ENCODE peak calls at places on chromosomes 16 and 17, in five cellular contexts. J is IMR-90, K is AG04449, M is ascending aorta, H is body of pancreas. P is an unnamed sample.

GRCh38 chr17:20996724-20997615 is 45.8 kb downstream of the USP22 start:
- DNase-seq in M (no peak), H (no peak), J (no peak), K (no peak), P (no peak)

GRCh38 chr17:7340179-7340578 is 3.9 kb downstream of the ACAP1 start:
- DNase-seq in M (no peak), K (no peak), H (no peak), J (peak), P (no peak)

GRCh38 chr17:52754838-52755237 is 596.3 kb upstream of the CA10 start:
- DNase-seq in J (no peak), K (no peak), M (no peak), H (no peak), P (no peak)

GRCh38 chr16:27322858-27323780 is 9.3 kb downstream of the IL4R start:
- DNase-seq in H (peak), M (no peak), K (no peak), J (no peak), P (no peak)

GRCh38 chr17:58570758-58571157 is 56.3 kb upstream of the MTMR4 start:
- DNase-seq in J (no peak), H (no peak), M (no peak), K (no peak), P (no peak)

GRCh38 chr16:88789593-88789992 is 4.6 kb upstream of the PIEZO1 start:
- DNase-seq in H (no peak), M (no peak), J (no peak), K (no peak), P (no peak)

GRCh38 chr16:85157813-85158701 is 45.8 kb upstream of the CIBAR2 start:
- DNase-seq in H (no peak), J (no peak), K (no peak), M (no peak), P (peak)

GRCh38 chr17:81333626-81334368 is 38.7 kb upstream of the SLC38A10 start:
- DNase-seq in K (no peak), H (no peak), M (no peak), J (no peak), P (no peak)

GRCh38 chr17:37761065-37761464 is 16.2 kb upstream of the HNF1B start:
- DNase-seq in H (no peak), J (no peak), M (no peak), K (no peak), P (no peak)

GRCh38 chr16:1772362-1772907 is at the start of gene EME2:
- DNase-seq in H (no peak), M (no peak), K (no peak), J (peak), P (peak)

GRCh38 chr17:78739331-78739853 is 42.7 kb downstream of the CYTH1 start:
- DNase-seq in M (no peak), J (no peak), H (no peak), K (no peak), P (no peak)

GRCh38 chr17:601462-602303 is 113.0 kb downstream of the VPS53 start:
- DNase-seq in K (no peak), M (no peak), H (peak), J (peak), P (no peak)

GRCh38 chr17:58364270-58364942 is 12.4 kb upstream of the SUPT4H1 start:
- DNase-seq in J (no peak), M (no peak), H (no peak), K (no peak), P (no peak)

GRCh38 chr17:61002316-61002736 is 324.7 kb downstream of the BCAS3 start:
- DNase-seq in J (peak), H (peak), K (no peak), M (no peak), P (peak)

GRCh38 chr16:59543641-59544040 is 809.5 kb upstream of the GOT2 start:
- DNase-seq in H (no peak), M (no peak), J (peak), K (no peak), P (peak)

GRCh38 chr17:77826132-77826873 is 132.2 kb upstream of the TNRC6C start:
- DNase-seq in K (no peak), H (no peak), J (no peak), M (no peak), P (no peak)

GRCh38 chr16:80938035-80938927 is 68.4 kb downstream of the CMC2 start:
- DNase-seq in K (peak), H (peak), J (peak), M (no peak), P (peak)

GRCh38 chr17:77164483-77165030 is 23.8 kb downstream of the SEC14L1 start:
- DNase-seq in H (no peak), K (no peak), M (no peak), J (peak), P (no peak)

GRCh38 chr17:50603340-50603739 is 31.3 kb upstream of the ABCC3 start:
- DNase-seq in H (no peak), J (no peak), M (no peak), K (no peak), P (no peak)

GRCh38 chr17:76333673-76334505 is 19.8 kb downstream of the PRPSAP1 start:
- DNase-seq in H (no peak), J (no peak), K (no peak), M (no peak), P (no peak)

GRCh38 chr17:29933379-29933778 is 3.4 kb upstream of the SSH2 start:
- DNase-seq in M (no peak), H (no peak), J (peak), K (no peak), P (peak)

GRCh38 chr17:63595132-63595531 is 5.6 kb upstream of the TACO1 start:
- DNase-seq in J (no peak), M (no peak), K (no peak), H (no peak), P (no peak)

GRCh38 chr16:26645629-26646028 is 421.1 kb upstream of the C16orf82 start:
- DNase-seq in J (no peak), K (no peak), M (no peak), H (peak), P (no peak)

GRCh38 chr16:23668873-23669272 is 9.8 kb upstream of the PLK1 start:
- DNase-seq in K (no peak), M (no peak), J (no peak), H (no peak), P (no peak)

DNA sequence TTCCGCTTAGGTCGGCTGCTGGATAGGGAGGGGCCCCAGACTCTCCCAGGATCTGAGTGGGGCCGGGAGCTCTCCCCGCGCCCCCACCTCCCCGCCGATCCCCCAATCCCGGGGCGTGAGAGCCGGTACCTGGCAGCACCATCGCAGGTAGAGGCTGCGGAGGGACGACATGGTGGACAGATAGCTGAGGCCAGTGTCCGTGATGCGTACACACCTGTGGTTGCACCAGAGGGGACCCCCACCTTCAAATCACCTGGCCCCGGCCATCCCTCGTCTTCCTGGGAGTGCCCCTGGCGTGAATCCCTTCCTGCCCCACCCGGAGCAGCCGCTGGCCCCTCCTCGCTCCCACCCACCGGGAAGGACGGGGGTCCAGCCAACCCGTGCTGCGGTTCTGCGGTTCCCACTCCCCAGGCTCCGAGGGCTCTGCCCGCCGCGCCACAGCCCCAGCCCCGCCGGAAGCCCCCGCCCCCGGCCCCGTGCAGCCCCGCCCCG is 4.7 kb upstream of the WDR24 start:
- DNase-seq in H (no peak), J (no peak), M (no peak), K (no peak), P (no peak)
- H3K4me3 ChIP-seq in H (no peak), J (no peak), M (peak), K (no peak), P (no peak)

GRCh38 chr17:14300628-14301278 is at the start of gene HS3ST3B1:
- DNase-seq in M (peak), H (peak), K (peak), J (peak), P (peak)
- TF ChIP-seq CTCF in M (no peak), H (no peak), K (peak), J (no peak), P (no peak)

GRCh38 chr16:55497558-55497957 is 11.3 kb upstream of the LPCAT2 start:
- DNase-seq in M (no peak), K (no peak), J (no peak), H (no peak), P (no peak)
- H3K4me3 ChIP-seq in M (no peak), K (no peak), J (no peak), H (no peak), P (no peak)

GRCh38 chr17:48997103-48997826 is at the start of gene IGF2BP1:
- DNase-seq in J (peak), M (no peak), K (no peak), H (no peak), P (peak)

GRCh38 chr17:48997827-48998556 is 807 bp downstream of the IGF2BP1 start:
- DNase-seq in K (no peak), H (no peak), M (no peak), J (no peak), P (peak)

GRCh38 chr17:48996696-48997102 is 486 bp upstream of the IGF2BP1 start:
- DNase-seq in H (no peak), M (no peak), J (no peak), K (no peak), P (no peak)

GRCh38 chr17:49000943-49001342 is 3.8 kb downstream of the IGF2BP1 start:
- DNase-seq in M (no peak), H (no peak), K (peak), J (peak), P (no peak)

GRCh38 chr17:48998557-48999440 is 1.6 kb downstream of the IGF2BP1 start:
- DNase-seq in J (peak), H (no peak), K (no peak), M (no peak), P (no peak)
- TF ChIP-seq CTCF in J (peak), H (no peak), K (peak), M (no peak), P (no peak)

DNA sequence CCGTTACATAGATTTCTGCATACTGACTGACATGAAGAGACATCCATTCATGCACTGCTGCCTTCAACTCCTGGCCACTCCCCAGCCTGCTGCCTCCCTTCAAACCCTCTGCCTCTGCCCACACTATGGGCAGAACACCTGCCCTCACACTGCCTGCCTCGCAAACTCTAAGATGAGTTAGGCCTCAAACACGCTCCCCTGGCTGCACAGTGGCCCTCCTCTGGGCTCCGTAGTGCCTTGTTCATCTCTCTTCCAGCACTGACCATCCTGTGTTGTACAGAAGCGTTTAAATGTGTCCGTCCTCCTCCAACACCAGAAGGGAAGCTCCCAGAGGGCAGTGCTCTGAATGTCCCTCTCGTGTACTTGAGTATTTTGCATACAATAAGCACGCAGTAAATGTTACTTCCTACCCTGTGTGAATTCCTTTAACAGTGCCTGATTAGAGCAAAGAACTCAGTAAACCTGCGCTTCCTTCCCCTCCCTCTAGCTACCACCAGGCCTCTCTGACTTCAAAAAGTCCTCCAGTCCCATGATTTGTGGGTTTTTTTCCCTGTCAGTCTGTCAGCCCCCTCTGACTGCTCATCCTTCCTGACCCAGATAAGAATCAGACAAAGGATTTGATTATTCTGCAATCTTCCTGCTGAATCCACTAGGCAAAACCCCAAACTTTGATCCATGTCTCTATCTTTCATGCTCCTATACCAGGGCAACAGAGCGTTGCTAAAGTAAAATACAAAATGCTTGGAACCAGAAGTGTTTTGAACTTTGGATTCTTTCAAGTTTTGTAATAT is 3.9 kb downstream of the DHX33 start:
- DNase-seq in H (no peak), K (no peak), J (no peak), M (no peak), P (no peak)
- H3K4me3 ChIP-seq in H (no peak), K (no peak), J (no peak), M (no peak), P (no peak)

DNA sequence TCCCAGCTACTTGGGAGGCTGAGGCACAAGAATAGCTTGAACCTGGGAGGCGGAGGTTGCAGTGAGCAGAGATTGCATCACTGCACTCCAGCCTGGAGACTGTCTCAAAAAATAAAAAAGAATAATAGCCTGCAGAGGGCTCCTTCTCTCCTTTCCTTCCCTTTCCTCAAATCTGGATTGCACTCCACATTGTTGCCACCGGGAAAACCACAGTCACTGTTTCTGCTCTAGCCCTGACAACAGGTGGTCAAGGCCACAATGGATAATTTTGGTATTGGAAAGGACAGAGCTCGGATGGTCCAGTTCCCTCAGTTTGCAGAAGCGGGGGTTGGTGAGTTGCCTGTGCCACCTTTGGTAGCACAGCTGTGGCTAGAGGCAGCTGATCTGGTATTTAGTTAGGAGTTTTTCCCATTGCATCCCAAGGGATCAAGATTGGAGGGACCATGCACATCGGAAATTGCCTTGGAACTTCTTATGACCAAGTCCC is 44.7 kb upstream of the PRSS54 start:
- DNase-seq in K (no peak), M (no peak), J (no peak), H (no peak), P (peak)
- TF ChIP-seq CTCF in K (peak), M (no peak), J (peak), H (no peak), P (peak)

P was measured in foreskin fibroblast.